ENCODE peak calls at places on chromosome 5, in four cellular contexts. U is uterus, X is esophagus squamous epithelium, T is stomach. N is an unnamed sample.

GRCh38 chr5:36374275-36374862 is 72.7 kb upstream of the RANBP3L start:
- DNase-seq in U (no peak), T (no peak), X (no peak), N (no peak)

GRCh38 chr5:14928661-14929060 is 57.1 kb upstream of the ANKH start:
- DNase-seq in X (no peak), T (no peak), U (no peak), N (no peak)

GRCh38 chr5:107248065-107248695 is 422.6 kb downstream of the EFNA5 start:
- DNase-seq in T (peak; percentile 69), X (no peak), U (no peak), N (peak; percentile 69)

GRCh38 chr5:181181650-181182565 is 23.1 kb downstream of the TRIM7 start:
- DNase-seq in U (peak; percentile 51), T (peak; percentile 82), X (no peak), N (peak; percentile 79)

GRCh38 chr5:138819065-138819464 is 56.1 kb downstream of the LRRTM2 start:
- DNase-seq in T (no peak), U (no peak), X (no peak), N (no peak)

GRCh38 chr5:25418978-25419377 is 774.2 kb upstream of the CDH10 start:
- DNase-seq in T (no peak), U (no peak), X (no peak), N (no peak)

GRCh38 chr5:115952579-115952978 is 9.7 kb upstream of the LVRN start:
- DNase-seq in X (no peak), T (no peak), U (no peak), N (no peak)

GRCh38 chr5:27652505-27652904 is 614.1 kb upstream of the CDH9 start:
- DNase-seq in T (no peak), U (no peak), X (no peak), N (no peak)

GRCh38 chr5:135436856-135437795 is 10.0 kb downstream of the DCANP1 start:
- DNase-seq in T (no peak), U (no peak), X (no peak), N (peak; percentile 75)

GRCh38 chr5:65760504-65761275 is 38.7 kb downstream of the NLN start:
- DNase-seq in U (no peak), T (peak; percentile 55), X (no peak), N (peak; percentile 52)

GRCh38 chr5:8848997-8849585 is 696.8 kb downstream of the SEMA5A start:
- DNase-seq in T (no peak), X (no peak), U (no peak), N (no peak)

GRCh38 chr5:146007973-146008372 is 71.6 kb downstream of the SH3RF2 start:
- DNase-seq in X (no peak), U (no peak), T (no peak), N (no peak)

GRCh38 chr5:145811834-145812625 is 23.1 kb downstream of the PRELID2 start:
- DNase-seq in T (no peak), U (no peak), X (no peak), N (no peak)

GRCh38 chr5:138807182-138807581 is 54.0 kb downstream of the CTNNA1 start:
- DNase-seq in U (no peak), T (no peak), X (no peak), N (no peak)

GRCh38 chr5:143182901-143183820 is 220.3 kb downstream of the NR3C1 start:
- DNase-seq in X (no peak), U (no peak), T (peak; percentile 32), N (no peak)

GRCh38 chr5:169728-170094 is 21.6 kb upstream of the LRRC14B start:
- DNase-seq in X (no peak), U (no peak), T (no peak), N (no peak)

GRCh38 chr5:308672-309271 is 12.7 kb upstream of the AHRR start:
- DNase-seq in T (peak; percentile 48), X (no peak), U (no peak), N (peak; percentile 92)

GRCh38 chr5:173689713-173690360 is 73.4 kb upstream of the BOD1 start:
- DNase-seq in X (no peak), T (peak; percentile 59), U (no peak), N (peak; percentile 65)

GRCh38 chr5:129904667-129905466 is 602 bp downstream of the CHSY3 start:
- DNase-seq in T (no peak), X (no peak), U (peak; percentile 14), N (peak; percentile 17)

GRCh38 chr5:168987540-168988300 is 313.2 kb downstream of the SLIT3 start:
- DNase-seq in U (peak; percentile 74), T (peak; percentile 87), X (no peak), N (peak; percentile 83)

GRCh38 chr5:172548981-172549707 is 91.9 kb upstream of the NEURL1B start:
- DNase-seq in X (no peak), U (no peak), T (no peak), N (no peak)

GRCh38 chr5:130052752-130053151 is 148.5 kb downstream of the CHSY3 start:
- DNase-seq in T (no peak), U (no peak), X (no peak), N (no peak)

GRCh38 chr5:132435891-132436290 is 54.7 kb downstream of the IRF1 start:
- DNase-seq in T (no peak), X (no peak), U (peak; percentile 4), N (no peak)

GRCh38 chr5:83374547-83374946 is 97.0 kb upstream of the VCAN start:
- DNase-seq in X (no peak), T (no peak), U (peak; percentile 42), N (peak; percentile 3)

GRCh38 chr5:40984884-40985283 is 75.6 kb downstream of the C7 start:
- DNase-seq in T (no peak), U (no peak), X (no peak), N (no peak)

GRCh38 chr5:23740029-23740428 is 232.6 kb downstream of the PRDM9 start:
- DNase-seq in U (no peak), T (no peak), X (no peak), N (no peak)

GRCh38 chr5:154461531-154461930 is 15.7 kb downstream of the SAP30L start:
- DNase-seq in U (no peak), X (no peak), T (no peak), N (no peak)

GRCh38 chr5:167754501-167754941 is 536.9 kb upstream of the WWC1 start:
- DNase-seq in X (no peak), T (no peak), U (no peak), N (no peak)

GRCh38 chr5:110896901-110897300 is 158.1 kb downstream of the SLC25A46 start:
- DNase-seq in U (no peak), T (no peak), X (no peak), N (no peak)

GRCh38 chr5:103973669-103974068 is 411.1 kb upstream of the NUDT12 start:
- DNase-seq in T (no peak), U (no peak), X (no peak), N (no peak)

GRCh38 chr5:139708877-139709586 is 60.9 kb downstream of the CXXC5 start:
- DNase-seq in X (no peak), T (peak; percentile 57), U (peak; percentile 74), N (peak; percentile 70)

GRCh38 chr5:53067641-53068040 is 41.9 kb downstream of the MOCS2 start:
- DNase-seq in U (no peak), X (no peak), T (no peak), N (no peak)

GRCh38 chr5:36820900-36821299 is 55.7 kb upstream of the NIPBL start:
- DNase-seq in T (no peak), X (no peak), U (no peak), N (peak; percentile 55)

GRCh38 chr5:172102913-172103629 is 85.0 kb downstream of the STK10 start:
- DNase-seq in U (no peak), X (no peak), T (peak; percentile 67), N (no peak)

GRCh38 chr5:95382843-95383242 is 8.3 kb upstream of the FAM81B start:
- DNase-seq in U (no peak), T (no peak), X (no peak), N (no peak)

GRCh38 chr5:92890841-92891244 is 690.2 kb downstream of the NR2F1-AS1 start:
- DNase-seq in U (no peak), X (no peak), T (no peak), N (no peak)

GRCh38 chr5:177513500-177513899 is 3.3 kb downstream of the DDX41 start:
- DNase-seq in X (no peak), T (no peak), U (no peak), N (no peak)

GRCh38 chr5:177516601-177517568 is at the start of gene DDX41:
- DNase-seq in T (peak; percentile 97), X (peak; percentile 84), U (peak; percentile 97), N (peak; percentile 98)

GRCh38 chr5:177515580-177515979 is 1.2 kb downstream of the DDX41 start:
- DNase-seq in X (no peak), T (no peak), U (no peak), N (no peak)

GRCh38 chr5:177512736-177513380 is 3.2 kb upstream of the DOK3 start:
- DNase-seq in U (no peak), T (no peak), X (no peak), N (no peak)

GRCh38 chr5:177514541-177514940 is 2.2 kb downstream of the DDX41 start:
- DNase-seq in X (no peak), U (no peak), T (no peak), N (no peak)
- H3K36me3 ChIP-seq in X (peaks cover 68% of the 10 kb centered on the region), U (no peaks in the 10 kb centered on the region), T (peaks cover 41% of the 10 kb centered on the region), N (peaks cover 45% of the 10 kb centered on the region)

GRCh38 chr5:6758201-6758600 is 45.0 kb downstream of the TENT4A start:
- DNase-seq in U (no peak), X (no peak), T (no peak), N (no peak)
- TF ChIP-seq POLR2A in U (no peak), X (no peak), T (no peak), N (no peak)

GRCh38 chr5:5464036-5464715 is 41.7 kb downstream of the ICE1 start:
- DNase-seq in T (no peak), X (no peak), U (no peak), N (no peak)
- H3K36me3 ChIP-seq in T (peaks cover 33% of the 10 kb centered on the region), X (peaks cover 95% of the 10 kb centered on the region), U (no peaks in the 10 kb centered on the region), N (peaks cover 52% of the 10 kb centered on the region)

GRCh38 chr5:126972062-126972895 is 58.1 kb downstream of the MARCHF3 start:
- DNase-seq in X (no peak), U (no peak), T (no peak), N (no peak)
- TF ChIP-seq POLR2A in X (no peak), U (no peak), T (no peak), N (no peak)

GRCh38 chr5:7419367-7419766 is 23.4 kb downstream of the ADCY2 start:
- DNase-seq in X (no peak), U (no peak), T (no peak), N (no peak)
- H3K36me3 ChIP-seq in X (no peaks in the 10 kb centered on the region), U (no peaks in the 10 kb centered on the region), T (no peaks in the 10 kb centered on the region), N (no peaks in the 10 kb centered on the region)

GRCh38 chr5:151685749-151686672 is 704 bp downstream of the SPARC start:
- DNase-seq in U (peak; percentile 57), X (no peak), T (no peak), N (no peak)

GRCh38 chr5:151684690-151685361 is 1.9 kb downstream of the SPARC start:
- DNase-seq in T (no peak), U (peak; percentile 87), X (no peak), N (peak; percentile 83)

GRCh38 chr5:151688406-151688805 is 1.7 kb upstream of the SPARC start:
- DNase-seq in T (no peak), X (no peak), U (peak; percentile 8), N (no peak)

GRCh38 chr5:151683936-151684586 is 2.7 kb downstream of the SPARC start:
- DNase-seq in U (no peak), T (no peak), X (no peak), N (no peak)

GRCh38 chr5:151686673-151687378 is at the start of gene SPARC:
- DNase-seq in T (no peak), U (peak; percentile 92), X (peak; percentile 29), N (peak; percentile 87)
- TF ChIP-seq POLR2A in T (no peak), U (peak; percentile 95), X (peak; percentile 73), N (peak; percentile 95)

N was measured in thyroid gland.